ENCODE peak calls at places on chromosomes 1 and 21, in seven cellular contexts. H is A673, C is heart left ventricle, V is uterus, U is neural progenitor cell, T is A549, B is heart right ventricle. J is an unnamed sample. For H3K4me1, the result is how much of the 10 kb centered on the place peaks cover.

GRCh38 chr1:43621861-43622260 is 28.1 kb upstream of the KDM4A start:
- DNase-seq in H (no peak), C (no peak), V (no peak), U (no peak), T (no peak), B (no peak), J (no peak)

GRCh38 chr1:240122639-240123604 is 31.2 kb downstream of the FMN2 start:
- DNase-seq in H (no peak), C (no peak), V (no peak), U (peak), T (no peak), B (no peak), J (peak)

GRCh38 chr1:180424848-180425457 is 77.4 kb downstream of the ACBD6 start:
- DNase-seq in H (peak), C (no peak), V (no peak), U (peak), T (no peak), B (no peak), J (no peak)

GRCh38 chr1:155170806-155171205 is 2.3 kb downstream of the KRTCAP2 start:
- DNase-seq in H (no peak), C (no peak), V (no peak), U (no peak), T (no peak), B (no peak), J (no peak)

GRCh38 chr21:46078322-46078981 is 19.5 kb upstream of the COL6A2 start:
- DNase-seq in H (no peak), C (peak), V (peak), U (no peak), T (no peak), B (no peak), J (peak)

GRCh38 chr1:11473635-11474034 is 5.3 kb upstream of the DISP3 start:
- DNase-seq in H (peak), C (no peak), V (no peak), U (peak), T (no peak), B (no peak), J (peak)

GRCh38 chr1:59076612-59077011 is 220.3 kb upstream of the FGGY start:
- DNase-seq in H (peak), C (no peak), V (no peak), U (no peak), T (no peak), B (no peak), J (no peak)

GRCh38 chr1:234753979-234754378 is 144.0 kb upstream of the IRF2BP2 start:
- DNase-seq in H (no peak), C (no peak), V (no peak), U (no peak), T (no peak), B (no peak), J (no peak)

GRCh38 chr1:58395355-58395754 is 151.2 kb downstream of the OMA1 start:
- DNase-seq in H (peak), C (no peak), V (no peak), U (no peak), T (peak), B (no peak), J (peak)

GRCh38 chr1:229836324-229836723 is 210.3 kb downstream of the URB2 start:
- DNase-seq in H (no peak), C (no peak), V (no peak), U (no peak), T (no peak), B (no peak), J (no peak)

GRCh38 chr1:215631489-215631888 is 64.4 kb downstream of the KCTD3 start:
- DNase-seq in H (peak), C (no peak), V (no peak), U (peak), T (no peak), B (no peak), J (peak)

GRCh38 chr1:34165422-34165921 is 442 bp upstream of the CSMD2 start:
- DNase-seq in H (no peak), C (no peak), V (no peak), U (peak), T (no peak), B (no peak), J (peak)

GRCh38 chr21:40926238-40926637 is 79.3 kb upstream of the DSCAM start:
- DNase-seq in H (no peak), C (no peak), V (no peak), U (no peak), T (no peak), B (no peak), J (no peak)

GRCh38 chr1:234313171-234313570 is 60.1 kb upstream of the COA6 start:
- DNase-seq in H (no peak), C (no peak), V (no peak), U (no peak), T (no peak), B (no peak), J (no peak)

GRCh38 chr21:43684424-43684823 is 25.1 kb downstream of the RRP1B start:
- DNase-seq in H (no peak), C (no peak), V (no peak), U (no peak), T (no peak), B (no peak), J (no peak)

GRCh38 chr1:198121058-198121829 is 35.6 kb upstream of the NEK7 start:
- DNase-seq in H (no peak), C (peak), V (no peak), U (no peak), T (peak), B (no peak), J (peak)

GRCh38 chr21:31732891-31733520 is 1.1 kb upstream of the SCAF4 start:
- DNase-seq in H (no peak), C (no peak), V (no peak), U (peak), T (peak), B (peak), J (no peak)

GRCh38 chr1:145799806-145800205 is 24.1 kb downstream of the RNF115 start:
- DNase-seq in H (no peak), C (no peak), V (no peak), U (no peak), T (no peak), B (no peak), J (peak)

GRCh38 chr1:221711642-221712041 is 30.2 kb downstream of the DUSP10 start:
- DNase-seq in H (no peak), C (no peak), V (no peak), U (no peak), T (no peak), B (no peak), J (no peak)

GRCh38 chr1:221711156-221711577 is 30.7 kb downstream of the DUSP10 start:
- DNase-seq in H (no peak), C (no peak), V (no peak), U (no peak), T (no peak), B (no peak), J (no peak)

GRCh38 chr1:221714227-221715116 is 27.4 kb downstream of the DUSP10 start:
- DNase-seq in H (peak), C (no peak), V (no peak), U (peak), T (no peak), B (no peak), J (no peak)

GRCh38 chr1:221712198-221712684 is 29.6 kb downstream of the DUSP10 start:
- DNase-seq in H (no peak), C (no peak), V (no peak), U (no peak), T (peak), B (no peak), J (peak)

DNA sequence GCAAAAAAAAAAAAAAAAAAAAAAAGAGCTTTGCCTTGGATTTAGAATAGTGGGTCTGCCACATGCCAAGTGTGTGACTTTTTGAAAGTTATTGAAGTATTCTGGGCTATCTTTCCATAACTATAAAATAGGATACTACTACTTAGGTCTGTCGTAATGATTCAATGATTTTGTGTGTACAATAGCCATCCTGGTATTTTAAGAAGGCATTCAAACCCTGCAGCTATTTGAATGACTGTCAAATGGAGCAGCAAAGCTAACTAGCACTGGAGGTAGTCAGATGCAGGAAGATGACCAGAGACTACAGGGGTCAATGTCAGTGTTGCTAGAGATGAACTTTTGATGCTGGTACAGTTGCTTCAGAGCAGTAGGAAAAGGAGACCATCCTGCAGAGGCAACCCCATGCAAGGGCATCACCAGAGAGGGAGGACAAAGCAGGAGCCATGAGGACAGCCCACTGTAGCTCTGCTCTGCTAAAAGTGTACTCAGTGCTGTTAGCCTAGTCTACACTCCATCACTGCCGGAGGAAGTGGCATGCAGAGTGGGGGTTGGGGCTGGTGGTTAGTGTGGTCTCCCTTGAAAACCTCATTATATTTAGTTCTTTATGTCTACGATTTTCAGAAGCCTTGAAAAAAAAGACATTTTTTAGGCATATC is 29.0 kb downstream of the DUSP10 start:
- DNase-seq in H (no peak), C (no peak), V (no peak), U (no peak), T (no peak), B (no peak), J (no peak)
- H3K4me1 ChIP-seq in H (under half), C (under half), V (under half), U (under half), T (half or more), B (under half), J (under half)

DNA sequence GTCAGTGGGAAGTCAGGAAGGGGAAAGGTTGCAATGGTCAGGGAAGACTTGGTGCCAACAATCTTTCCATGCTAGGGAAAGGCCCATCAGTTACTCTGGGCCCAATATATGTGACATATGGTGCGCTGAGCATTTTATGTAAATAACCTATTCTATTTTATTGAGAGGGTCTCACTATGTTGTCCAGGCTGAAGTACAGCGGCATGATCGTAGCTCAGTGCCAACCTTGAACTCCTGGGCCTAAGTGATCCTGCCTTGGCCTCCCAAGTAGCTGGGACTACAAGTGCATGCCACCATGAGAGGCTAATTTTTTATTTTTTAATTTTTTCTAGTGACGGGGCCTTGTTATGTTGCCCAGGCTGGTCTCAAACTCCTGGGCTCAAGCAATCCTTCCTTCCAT is 6.8 kb downstream of the UQCRH start:
- DNase-seq in H (no peak), C (no peak), V (no peak), U (no peak), T (no peak), B (no peak), J (no peak)
- TF ChIP-seq CTCF in H (no peak), C (no peak), V (no peak), U (no peak), T (no peak), B (no peak), J (no peak)

GRCh38 chr1:63014267-63014666 is 230.3 kb downstream of the ATG4C start:
- DNase-seq in H (no peak), C (no peak), V (no peak), U (no peak), T (no peak), B (no peak), J (no peak)
- H3K27ac ChIP-seq in H (no peak), C (no peak), V (no peak), U (no peak), T (no peak), B (no peak), J (no peak)

GRCh38 chr1:213569816-213570150 is 418.0 kb upstream of the PROX1 start:
- DNase-seq in H (no peak), C (no peak), V (no peak), U (no peak), T (no peak), B (no peak), J (no peak)

GRCh38 chr1:213571419-213571818 is 416.4 kb upstream of the PROX1 start:
- DNase-seq in H (no peak), C (no peak), V (no peak), U (no peak), T (no peak), B (no peak), J (no peak)

GRCh38 chr1:213571843-213572242 is 415.9 kb upstream of the PROX1 start:
- DNase-seq in H (no peak), C (no peak), V (no peak), U (no peak), T (no peak), B (no peak), J (no peak)

GRCh38 chr1:213568929-213569815 is 418.6 kb upstream of the PROX1 start:
- DNase-seq in H (no peak), C (no peak), V (no peak), U (no peak), T (no peak), B (no peak), J (no peak)

GRCh38 chr1:213570487-213570886 is 417.3 kb upstream of the PROX1 start:
- DNase-seq in H (no peak), C (no peak), V (no peak), U (no peak), T (no peak), B (no peak), J (no peak)
- H3K4me1 ChIP-seq in H (under half), C (under half), V (under half), U (under half), T (under half), B (under half), J (under half)

GRCh38 chr1:204302769-204303168 is 57.0 kb downstream of the PLEKHA6 start:
- DNase-seq in H (no peak), C (no peak), V (no peak), U (no peak), T (no peak), B (no peak), J (no peak)
- TF ChIP-seq CTCF in H (no peak), C (no peak), V (no peak), U (no peak), T (peak), B (no peak), J (no peak)